ENCODE peak calls at places on chromosome 5, in seven cellular contexts. D, Q, Y, H, Z, S and X are unnamed samples.
A peak's percentile ranks its signal among the peaks of the same experiment; 100 is the strongest.

GRCh38 chr5:132661231-132662003 is 3.4 kb downstream of the IL13 start:
- DNase-seq in D (no peak), Q (no peak), Y (no peak), H (no peak), Z (no peak), S (no peak), X (no peak)

GRCh38 chr5:151745071-151745705 is 13.2 kb downstream of the ATOX1 start:
- DNase-seq in D (peak; percentile 23), Q (no peak), Y (no peak), H (no peak), Z (no peak), S (no peak), X (peak; percentile 74)

GRCh38 chr5:69517763-69518212 is 25.2 kb downstream of the OCLN start:
- DNase-seq in D (no peak), Q (no peak), Y (no peak), H (peak; percentile 90), Z (no peak), S (no peak), X (no peak)

GRCh38 chr5:78730300-78731094 is 81.9 kb upstream of the LHFPL2 start:
- DNase-seq in D (no peak), Q (no peak), Y (no peak), H (no peak), Z (no peak), S (no peak), X (no peak)

GRCh38 chr5:40480392-40480791 is 199.3 kb upstream of the PTGER4 start:
- DNase-seq in D (peak; percentile 49), Q (no peak), Y (no peak), H (no peak), Z (no peak), S (no peak), X (no peak)

GRCh38 chr5:110038297-110038997 is 348.7 kb downstream of the MAN2A1 start:
- DNase-seq in D (no peak), Q (no peak), Y (no peak), H (no peak), Z (no peak), S (no peak), X (no peak)

GRCh38 chr5:31783246-31783645 is 144.3 kb downstream of the PDZD2 start:
- DNase-seq in D (no peak), Q (no peak), Y (no peak), H (no peak), Z (no peak), S (no peak), X (no peak)

GRCh38 chr5:122310886-122311285 is 1.2 kb upstream of the SNCAIP start:
- DNase-seq in D (no peak), Q (no peak), Y (no peak), H (no peak), Z (no peak), S (no peak), X (peak; percentile 12)

GRCh38 chr5:149210968-149211495 is 60.6 kb upstream of the AFAP1L1 start:
- DNase-seq in D (no peak), Q (peak; percentile 45), Y (peak; percentile 18), H (no peak), Z (no peak), S (peak; percentile 80), X (no peak)

GRCh38 chr5:143059355-143059754 is 289.2 kb downstream of the ARHGAP26 start:
- DNase-seq in D (no peak), Q (no peak), Y (no peak), H (no peak), Z (no peak), S (no peak), X (no peak)

GRCh38 chr5:1318659-1319251 is 23.9 kb upstream of the TERT start:
- DNase-seq in D (no peak), Q (no peak), Y (no peak), H (peak; percentile 64), Z (no peak), S (no peak), X (no peak)

GRCh38 chr5:127320032-127320945 is 29.7 kb downstream of the MEGF10 start:
- DNase-seq in D (no peak), Q (no peak), Y (no peak), H (no peak), Z (no peak), S (no peak), X (no peak)

GRCh38 chr5:59069438-59070079 is 486.7 kb downstream of the RAB3C start:
- DNase-seq in D (no peak), Q (no peak), Y (no peak), H (no peak), Z (no peak), S (no peak), X (no peak)

GRCh38 chr5:83428126-83428525 is 43.4 kb upstream of the VCAN start:
- DNase-seq in D (no peak), Q (no peak), Y (no peak), H (no peak), Z (no peak), S (no peak), X (no peak)

GRCh38 chr5:55601209-55601618 is 66.5 kb upstream of the PLPP1 start:
- DNase-seq in D (no peak), Q (no peak), Y (no peak), H (no peak), Z (no peak), S (no peak), X (no peak)

GRCh38 chr5:154466671-154467070 is 11.4 kb downstream of the HAND1 start:
- DNase-seq in D (no peak), Q (no peak), Y (no peak), H (no peak), Z (no peak), S (no peak), X (no peak)